ENCODE peak calls at places on chromosomes 2 and 18, in six cellular contexts. R is endothelial cell of umbilical vein; T is substantia nigra; L is GM12865; I is fibroblast of lung; C is activated T-helper 9 cell treated with anti-CD3 and anti-CD28 coated beads, Interleukin-2, amount 50 U/mL, for 16 hours. N is an unnamed sample.

GRCh38 chr2:10775831-10776230 is 36.8 kb downstream of the PDIA6 start:
- DNase-seq in R (no peak), I (no peak), L (no peak), T (no peak), C (no peak), N (no peak)

GRCh38 chr2:159409116-159409800 is 122.8 kb upstream of the WDSUB1 start:
- DNase-seq in C (no peak), L (no peak), R (no peak), I (no peak), T (no peak), N (no peak)

GRCh38 chr18:76391746-76392145 is 103.3 kb downstream of the ZNF516 start:
- DNase-seq in C (no peak), L (no peak), T (no peak), I (no peak), R (no peak), N (no peak)

GRCh38 chr2:35973132-35973736 is 382.3 kb upstream of the CRIM1 start:
- DNase-seq in T (no peak), C (no peak), L (peak), I (peak), R (peak), N (peak)

GRCh38 chr2:42132066-42132965 is 36.8 kb upstream of the EML4 start:
- DNase-seq in I (peak), L (no peak), T (no peak), C (no peak), R (no peak), N (peak)

GRCh38 chr2:47535073-47535472 is 132.1 kb downstream of the MSH2 start:
- DNase-seq in C (no peak), T (no peak), I (no peak), L (no peak), R (no peak), N (no peak)

GRCh38 chr2:176136375-176137248 is 7.1 kb downstream of the HOXD8 start:
- DNase-seq in R (peak), T (no peak), C (no peak), I (no peak), L (no peak), N (no peak)

GRCh38 chr2:191696001-191696400 is 18.1 kb downstream of the NABP1 start:
- DNase-seq in L (no peak), R (no peak), C (no peak), I (peak), T (peak), N (peak)

GRCh38 chr2:28359222-28360065 is 33.2 kb upstream of the FOSL2 start:
- DNase-seq in R (peak), C (peak), T (no peak), L (peak), I (peak), N (peak)

GRCh38 chr2:241272722-241273551 is 42.5 kb downstream of the HDLBP start:
- DNase-seq in L (peak), T (peak), R (peak), C (peak), I (peak), N (peak)

GRCh38 chr2:234406085-234406484 is 90.8 kb downstream of the ARL4C start:
- DNase-seq in C (no peak), L (no peak), R (no peak), I (no peak), T (no peak), N (no peak)

GRCh38 chr18:7958081-7958896 is 391.2 kb downstream of the PTPRM start:
- DNase-seq in I (peak), T (no peak), C (no peak), R (peak), L (peak), N (peak)

GRCh38 chr2:54099834-54100595 is 15.4 kb upstream of the ACYP2 start:
- DNase-seq in R (no peak), L (peak), C (no peak), I (no peak), T (no peak), N (no peak)

GRCh38 chr2:209334188-209335017 is 89.4 kb upstream of the MAP2 start:
- DNase-seq in R (peak), I (peak), L (peak), C (no peak), T (peak), N (peak)

GRCh38 chr2:236769981-236770671 is 200.5 kb downstream of the ACKR3 start:
- DNase-seq in T (no peak), I (peak), R (no peak), L (no peak), C (no peak), N (peak)

GRCh38 chr2:86673976-86674670 is 46.0 kb upstream of the RMND5A start:
- DNase-seq in L (no peak), R (no peak), T (no peak), C (no peak), I (peak), N (peak)

GRCh38 chr2:176082885-176083731 is 654 bp downstream of the EVX2 start:
- DNase-seq in C (no peak), L (no peak), I (no peak), T (no peak), R (no peak), N (no peak)

GRCh38 chr2:128314026-128314347 is 4.7 kb downstream of the HS6ST1 start:
- DNase-seq in L (peak), C (no peak), T (no peak), I (no peak), R (no peak), N (no peak)

GRCh38 chr2:238003234-238004032 is 36.6 kb downstream of the UBE2F start:
- DNase-seq in R (no peak), L (no peak), T (no peak), C (no peak), I (no peak), N (no peak)

GRCh38 chr18:59733411-59733810 is 36.2 kb upstream of the CCBE1 start:
- DNase-seq in R (no peak), T (no peak), L (no peak), C (no peak), I (peak), N (no peak)

GRCh38 chr18:42296723-42297122 is 341.7 kb downstream of the PIK3C3 start:
- DNase-seq in L (no peak), R (no peak), T (no peak), I (peak), C (no peak), N (peak)

N was measured in astrocyte of the spinal cord.